ENCODE peak calls at places on chromosomes 13 and 19, in five cellular contexts. One of them, this sample, is unnamed.

GRCh38 chr19:43464089-43464775 is 1.2 kb downstream of the LYPD3 start:
- DNase-seq in GM12891: peak
- DNase-seq in SK-N-SH: peak
- DNase-seq in H1: peak
- DNase-seq in K562: peak
- DNase-seq in this sample: no peak

GRCh38 chr19:799076-799881 is 2.0 kb downstream of the PTBP1 start:
- DNase-seq in SK-N-SH: peak
- DNase-seq in K562: peak
- DNase-seq in GM12891: no peak
- DNase-seq in H1: peak
- DNase-seq in this sample: no peak

GRCh38 chr13:80962855-80963254 is 621.9 kb upstream of the SPRY2 start:
- DNase-seq in H1: no peak
- DNase-seq in GM12891: no peak
- DNase-seq in SK-N-SH: no peak
- DNase-seq in K562: no peak
- DNase-seq in this sample: no peak

GRCh38 chr13:74162135-74162534 is 27.9 kb upstream of the KLF12 start:
- DNase-seq in SK-N-SH: no peak
- DNase-seq in GM12891: no peak
- DNase-seq in K562: no peak
- DNase-seq in H1: no peak
- DNase-seq in this sample: no peak

GRCh38 chr19:7263521-7263920 is 30.7 kb downstream of the INSR start:
- DNase-seq in SK-N-SH: no peak
- DNase-seq in GM12891: no peak
- DNase-seq in K562: no peak
- DNase-seq in H1: no peak
- DNase-seq in this sample: no peak

GRCh38 chr13:79936368-79937136 is 404.4 kb downstream of the SPRY2 start:
- DNase-seq in GM12891: no peak
- DNase-seq in H1: no peak
- DNase-seq in K562: no peak
- DNase-seq in SK-N-SH: peak
- DNase-seq in this sample: no peak

GRCh38 chr13:29594310-29594709 is 1.2 kb downstream of the SLC7A1 start:
- DNase-seq in GM12891: peak
- DNase-seq in K562: no peak
- DNase-seq in SK-N-SH: peak
- DNase-seq in H1: no peak
- DNase-seq in this sample: peak

GRCh38 chr19:54107876-54108490 is 5.3 kb downstream of the NDUFA3 start:
- DNase-seq in H1: no peak
- DNase-seq in SK-N-SH: no peak
- DNase-seq in GM12891: no peak
- DNase-seq in K562: peak
- DNase-seq in this sample: no peak

GRCh38 chr13:101258509-101258908 is 157.8 kb downstream of the NALCN start:
- DNase-seq in SK-N-SH: no peak
- DNase-seq in GM12891: no peak
- DNase-seq in H1: no peak
- DNase-seq in K562: no peak
- DNase-seq in this sample: no peak

GRCh38 chr13:113291997-113292862 is 4.8 kb upstream of the LAMP1 start:
- DNase-seq in H1: peak
- DNase-seq in GM12891: no peak
- DNase-seq in K562: peak
- DNase-seq in SK-N-SH: peak
- DNase-seq in this sample: no peak

GRCh38 chr19:49165865-49166301 is 8.3 kb downstream of the TRPM4 start:
- DNase-seq in GM12891: no peak
- DNase-seq in K562: peak
- DNase-seq in H1: peak
- DNase-seq in SK-N-SH: peak
- DNase-seq in this sample: no peak

GRCh38 chr13:78160793-78161192 is 242.2 kb upstream of the EDNRB start:
- DNase-seq in SK-N-SH: no peak
- DNase-seq in K562: no peak
- DNase-seq in GM12891: no peak
- DNase-seq in H1: no peak
- DNase-seq in this sample: no peak

GRCh38 chr19:10193666-10194499 is 870 bp downstream of the DNMT1 start:
- DNase-seq in H1: peak
- DNase-seq in SK-N-SH: no peak
- DNase-seq in GM12891: no peak
- DNase-seq in K562: peak
- DNase-seq in this sample: peak

GRCh38 chr19:18292810-18293641 is 11.6 kb upstream of the JUND start:
- DNase-seq in SK-N-SH: peak
- DNase-seq in GM12891: no peak
- DNase-seq in K562: peak
- DNase-seq in H1: peak
- DNase-seq in this sample: no peak

GRCh38 chr13:49667773-49668172 is 23.5 kb downstream of the EBPL start:
- DNase-seq in GM12891: no peak
- DNase-seq in SK-N-SH: no peak
- DNase-seq in H1: no peak
- DNase-seq in K562: no peak
- DNase-seq in this sample: no peak

GRCh38 chr13:30376426-30377311 is 45.6 kb upstream of the UBE2L5 start:
- DNase-seq in K562: no peak
- DNase-seq in GM12891: peak
- DNase-seq in SK-N-SH: no peak
- DNase-seq in H1: no peak
- DNase-seq in this sample: peak

DNA sequence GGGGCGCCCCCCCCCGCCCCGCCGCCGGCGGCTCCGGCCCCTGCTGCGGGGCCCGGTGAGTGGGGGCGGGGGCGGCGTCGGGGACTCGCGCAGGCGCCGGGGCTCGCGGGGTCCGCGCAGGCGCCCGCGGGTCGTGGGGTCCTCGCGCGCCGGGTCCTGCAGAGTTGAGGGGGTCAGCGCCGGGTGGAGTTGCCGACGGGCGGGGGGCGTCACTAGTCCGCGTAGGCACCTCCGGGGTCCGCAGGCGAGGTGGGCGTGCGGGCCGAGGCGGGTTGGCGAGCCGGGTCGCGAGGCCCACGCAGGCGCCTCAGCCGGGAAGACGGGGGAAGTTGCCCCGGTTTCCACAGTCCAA is 365 bp downstream of the PPP6R1 start:
- DNase-seq in GM12891: no peak
- DNase-seq in SK-N-SH: peak
- DNase-seq in H1: no peak
- DNase-seq in K562: peak
- DNase-seq in this sample: no peak
- TF ChIP-seq TAF1 in GM12891: no peak
- TF ChIP-seq TAF1 in SK-N-SH: no peak
- TF ChIP-seq TAF1 in H1: no peak
- TF ChIP-seq TAF1 in K562: no peak
- TF ChIP-seq TAF1 in this sample: no peak

DNA sequence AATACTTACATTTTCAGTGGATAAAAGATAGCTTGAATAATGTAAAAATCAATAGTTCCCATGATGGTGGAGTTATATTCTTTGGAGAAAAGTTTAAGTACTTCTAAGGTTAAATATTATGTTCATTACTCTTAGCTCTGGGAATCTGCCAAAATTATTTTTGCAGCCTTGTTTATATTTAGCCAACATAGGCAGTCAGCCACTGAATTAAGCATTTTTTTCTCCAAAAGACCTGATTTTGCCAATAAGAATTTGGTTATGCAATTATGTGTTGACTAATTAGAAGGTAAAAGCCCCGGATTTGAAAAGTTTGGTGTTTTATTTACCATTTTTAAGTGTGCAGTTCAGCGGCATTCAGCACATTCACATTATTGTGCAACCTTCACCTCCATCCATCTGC is 90.0 kb upstream of the C1QTNF9B start:
- DNase-seq in GM12891: no peak
- DNase-seq in H1: no peak
- DNase-seq in SK-N-SH: no peak
- DNase-seq in K562: no peak
- DNase-seq in this sample: no peak
- TF ChIP-seq TAF1 in GM12891: no peak
- TF ChIP-seq TAF1 in H1: no peak
- TF ChIP-seq TAF1 in SK-N-SH: no peak
- TF ChIP-seq TAF1 in K562: no peak
- TF ChIP-seq TAF1 in this sample: no peak

GRCh38 chr13:42660367-42660965 is 86.5 kb downstream of the TNFSF11 start:
- DNase-seq in SK-N-SH: no peak
- DNase-seq in H1: no peak
- DNase-seq in K562: no peak
- DNase-seq in GM12891: no peak
- DNase-seq in this sample: no peak
- TF ChIP-seq TAF1 in SK-N-SH: no peak
- TF ChIP-seq TAF1 in H1: no peak
- TF ChIP-seq TAF1 in K562: no peak
- TF ChIP-seq TAF1 in GM12891: no peak
- TF ChIP-seq TAF1 in this sample: no peak

DNA sequence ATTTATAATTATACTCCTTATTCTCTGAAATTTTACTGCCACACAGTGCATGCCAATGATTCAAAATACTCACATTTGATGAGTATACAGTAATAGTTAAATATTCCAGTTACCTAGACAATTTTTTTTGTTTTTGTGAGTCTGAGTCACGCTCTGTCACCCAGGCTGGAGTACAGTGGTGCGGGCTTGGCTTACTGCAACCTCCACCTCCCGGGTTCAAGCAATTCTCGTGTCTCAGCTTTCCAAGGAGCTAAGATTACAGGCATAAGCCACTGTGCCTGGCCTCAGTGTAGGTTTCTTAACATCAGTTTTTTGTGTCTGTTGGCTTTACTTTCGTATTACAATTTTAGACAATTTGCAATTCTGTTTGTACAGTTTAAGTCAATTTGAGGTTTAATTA is 87.1 kb downstream of the ZNF486 start:
- DNase-seq in GM12891: no peak
- DNase-seq in K562: no peak
- DNase-seq in H1: no peak
- DNase-seq in SK-N-SH: no peak
- DNase-seq in this sample: no peak
- TF ChIP-seq TAF1 in GM12891: no peak
- TF ChIP-seq TAF1 in K562: no peak
- TF ChIP-seq TAF1 in H1: no peak
- TF ChIP-seq TAF1 in SK-N-SH: no peak
- TF ChIP-seq TAF1 in this sample: no peak

GRCh38 chr19:44847144-44848035 is 1.3 kb downstream of the NECTIN2 start:
- DNase-seq in GM12891: no peak
- DNase-seq in SK-N-SH: peak
- DNase-seq in K562: peak
- DNase-seq in H1: peak
- DNase-seq in this sample: no peak

GRCh38 chr19:44846455-44847143 is 502 bp downstream of the NECTIN2 start:
- DNase-seq in GM12891: no peak
- DNase-seq in K562: no peak
- DNase-seq in H1: peak
- DNase-seq in SK-N-SH: peak
- DNase-seq in this sample: no peak

GRCh38 chr19:44848036-44848804 is 2.1 kb downstream of the NECTIN2 start:
- DNase-seq in K562: no peak
- DNase-seq in SK-N-SH: peak
- DNase-seq in H1: peak
- DNase-seq in GM12891: no peak
- DNase-seq in this sample: no peak

GRCh38 chr19:44850641-44851109 is 4.6 kb downstream of the NECTIN2 start:
- DNase-seq in K562: peak
- DNase-seq in SK-N-SH: no peak
- DNase-seq in H1: no peak
- DNase-seq in GM12891: no peak
- DNase-seq in this sample: no peak

DNA sequence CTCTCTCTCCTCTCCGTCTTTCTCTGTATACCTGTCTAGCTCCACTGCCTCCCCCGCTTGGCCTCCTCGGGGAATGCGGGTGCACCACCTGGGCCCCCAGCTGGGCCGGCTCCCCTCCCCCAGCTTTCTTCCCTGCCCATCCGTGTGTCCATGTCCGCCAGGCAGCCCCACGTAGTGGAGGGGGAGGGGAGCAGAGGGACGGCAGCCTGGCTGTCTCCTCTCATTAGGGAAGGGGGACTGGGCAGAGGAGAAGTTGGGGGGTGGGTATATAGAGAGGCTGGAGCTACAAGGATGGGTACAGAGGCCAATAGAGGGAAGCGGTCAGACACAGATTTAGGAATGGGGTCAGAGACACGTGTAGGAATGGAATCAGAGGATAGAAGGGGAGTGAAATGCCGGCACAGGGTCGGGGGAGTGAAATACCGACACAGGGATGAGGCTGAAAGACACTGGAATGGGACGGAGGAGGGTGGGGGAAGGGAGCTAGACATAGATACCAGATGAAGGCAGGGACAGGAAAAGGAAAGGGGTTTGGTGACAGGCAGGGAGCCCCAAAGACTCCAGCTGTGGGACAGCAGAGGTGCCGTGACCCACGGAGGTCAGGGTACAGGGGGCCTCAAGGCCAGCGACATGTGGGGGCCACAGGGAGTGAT is 2.8 kb downstream of the NECTIN2 start:
- DNase-seq in GM12891: no peak
- DNase-seq in H1: peak
- DNase-seq in SK-N-SH: peak
- DNase-seq in K562: peak
- DNase-seq in this sample: no peak
- TF ChIP-seq TAF1 in GM12891: no peak
- TF ChIP-seq TAF1 in H1: peak
- TF ChIP-seq TAF1 in SK-N-SH: no peak
- TF ChIP-seq TAF1 in K562: no peak
- TF ChIP-seq TAF1 in this sample: no peak

GRCh38 chr19:50835785-50836542 is 2.6 kb upstream of the KLK15 start:
- DNase-seq in K562: peak
- DNase-seq in H1: peak
- DNase-seq in GM12891: peak
- DNase-seq in SK-N-SH: peak
- DNase-seq in this sample: peak
- TF ChIP-seq TAF1 in K562: peak
- TF ChIP-seq TAF1 in H1: no peak
- TF ChIP-seq TAF1 in GM12891: no peak
- TF ChIP-seq TAF1 in SK-N-SH: no peak
- TF ChIP-seq TAF1 in this sample: no peak

DNA sequence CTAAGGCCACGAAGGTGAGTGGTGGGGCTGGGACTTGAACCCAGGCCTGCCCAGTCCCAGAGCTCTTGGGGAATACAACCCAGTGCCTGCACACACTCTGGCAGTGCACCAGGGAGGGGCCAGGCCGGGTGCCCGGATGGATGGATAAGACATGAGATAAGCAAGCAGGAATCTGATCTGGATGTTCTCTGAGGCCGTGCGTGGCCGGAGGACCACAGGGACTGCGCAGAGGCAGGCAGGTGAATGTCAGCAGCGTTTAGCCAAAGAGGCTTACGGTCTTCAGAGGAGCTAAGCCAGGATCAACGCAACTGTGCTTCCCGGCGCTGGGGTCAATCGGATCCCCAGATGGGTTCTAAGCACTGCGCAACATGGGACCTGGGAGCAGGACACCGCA is 1.5 kb downstream of the ZNF787 start:
- DNase-seq in SK-N-SH: peak
- DNase-seq in K562: no peak
- DNase-seq in GM12891: no peak
- DNase-seq in H1: no peak
- DNase-seq in this sample: no peak
- TF ChIP-seq TAF1 in SK-N-SH: no peak
- TF ChIP-seq TAF1 in K562: no peak
- TF ChIP-seq TAF1 in GM12891: no peak
- TF ChIP-seq TAF1 in H1: no peak
- TF ChIP-seq TAF1 in this sample: no peak

GRCh38 chr13:94119360-94119936 is 360.0 kb downstream of the DCT start:
- DNase-seq in K562: no peak
- DNase-seq in H1: no peak
- DNase-seq in SK-N-SH: no peak
- DNase-seq in GM12891: no peak
- DNase-seq in this sample: no peak
- TF ChIP-seq TAF1 in K562: no peak
- TF ChIP-seq TAF1 in H1: no peak
- TF ChIP-seq TAF1 in SK-N-SH: no peak
- TF ChIP-seq TAF1 in GM12891: no peak
- TF ChIP-seq TAF1 in this sample: no peak

GRCh38 chr13:92224052-92224821 is 825.8 kb downstream of the GPC5 start:
- DNase-seq in SK-N-SH: no peak
- DNase-seq in K562: no peak
- DNase-seq in H1: no peak
- DNase-seq in GM12891: no peak
- DNase-seq in this sample: no peak
- TF ChIP-seq TAF1 in SK-N-SH: no peak
- TF ChIP-seq TAF1 in K562: no peak
- TF ChIP-seq TAF1 in H1: no peak
- TF ChIP-seq TAF1 in GM12891: no peak
- TF ChIP-seq TAF1 in this sample: no peak

This sample was measured in GM12892.